ENCODE peak calls at places on chromosomes 16 and 17, in seven cellular contexts. X is A673, G is right lobe of liver, Q is GM23338, O is left ventricle myocardium inferior, M is body of pancreas, I is esophagus muscularis mucosa. C is an unnamed sample. For H3K4me1, the result is how much of the 10 kb centered on the place peaks cover.

GRCh38 chr16:17313085-17313611 is 157.6 kb downstream of the XYLT1 start:
- DNase-seq in X (no peak), G (peak), Q (no peak), O (no peak), M (peak), I (no peak), C (no peak)

GRCh38 chr16:81654346-81654745 is 124.7 kb upstream of the PLCG2 start:
- DNase-seq in X (no peak), G (no peak), Q (no peak), O (no peak), M (no peak), I (no peak), C (no peak)

GRCh38 chr16:82882982-82883863 is 256.5 kb downstream of the CDH13 start:
- DNase-seq in X (no peak), G (no peak), Q (no peak), O (no peak), M (no peak), I (peak), C (no peak)

GRCh38 chr17:80774643-80775281 is 216.9 kb upstream of the CHMP6 start:
- DNase-seq in X (no peak), G (no peak), Q (no peak), O (no peak), M (no peak), I (no peak), C (no peak)

GRCh38 chr16:14501331-14502255 is 128.5 kb downstream of the PARN start:
- DNase-seq in X (peak), G (peak), Q (peak), O (peak), M (peak), I (peak), C (peak)

GRCh38 chr16:72878301-72879269 is 169.3 kb downstream of the ZFHX3 start:
- DNase-seq in X (peak), G (peak), Q (no peak), O (no peak), M (no peak), I (no peak), C (no peak)

GRCh38 chr17:6525731-6526130 is 30.6 kb downstream of the PITPNM3 start:
- DNase-seq in X (no peak), G (no peak), Q (no peak), O (no peak), M (no peak), I (no peak), C (no peak)

GRCh38 chr16:87725596-87726235 is 40.1 kb downstream of the KLHDC4 start:
- DNase-seq in X (peak), G (no peak), Q (peak), O (no peak), M (no peak), I (no peak), C (peak)

GRCh38 chr16:67279296-67280089 is at the start of gene PLEKHG4:
- DNase-seq in X (peak), G (peak), Q (peak), O (peak), M (peak), I (no peak), C (peak)

GRCh38 chr17:50871898-50872297 is 5.7 kb upstream of the TOB1 start:
- DNase-seq in X (no peak), G (no peak), Q (no peak), O (no peak), M (peak), I (no peak), C (no peak)

GRCh38 chr16:78257376-78257728 is 157.9 kb downstream of the WWOX start:
- DNase-seq in X (peak), G (no peak), Q (no peak), O (no peak), M (no peak), I (no peak), C (no peak)

GRCh38 chr17:61981323-61981722 is 53.5 kb upstream of the INTS2 start:
- DNase-seq in X (no peak), G (no peak), Q (no peak), O (no peak), M (no peak), I (no peak), C (no peak)

GRCh38 chr17:72388765-72389473 is 268.1 kb downstream of the SOX9 start:
- DNase-seq in X (no peak), G (no peak), Q (no peak), O (no peak), M (no peak), I (no peak), C (no peak)

GRCh38 chr16:85860413-85861094 is 38.4 kb upstream of the IRF8 start:
- DNase-seq in X (no peak), G (no peak), Q (no peak), O (no peak), M (no peak), I (no peak), C (no peak)

GRCh38 chr17:66431910-66432309 is 129.5 kb downstream of the PRKCA start:
- DNase-seq in X (no peak), G (no peak), Q (no peak), O (no peak), M (no peak), I (no peak), C (no peak)
- H3K27ac ChIP-seq in X (no peak), G (no peak), Q (no peak), O (no peak), M (no peak), I (peak), C (peak)

GRCh38 chr16:59591480-59591879 is 857.4 kb upstream of the GOT2 start:
- DNase-seq in X (no peak), G (no peak), Q (no peak), O (no peak), M (no peak), I (no peak), C (no peak)
- TF ChIP-seq CTCF in X (no peak), G (no peak), Q (no peak), O (no peak), M (no peak), I (no peak), C (no peak)

DNA sequence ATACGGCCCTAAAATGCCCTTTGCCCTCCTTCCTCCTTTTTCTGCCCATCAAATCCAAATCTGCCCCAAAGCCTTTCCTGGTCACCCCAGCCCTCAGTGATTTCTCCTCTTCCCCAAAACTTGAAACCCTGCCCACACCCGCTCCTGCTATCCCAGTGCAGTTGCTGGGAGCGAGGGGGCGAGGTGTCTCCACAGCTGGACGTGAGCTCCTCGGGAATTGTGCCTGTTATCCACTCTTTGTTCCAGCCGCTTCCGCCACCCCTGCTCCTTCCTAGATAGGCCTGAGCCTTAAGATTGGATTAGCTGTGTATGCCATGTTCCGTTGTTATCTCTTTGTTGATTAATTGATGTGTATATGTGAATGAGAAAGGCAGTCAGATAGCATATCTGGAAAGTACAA is 2.6 kb upstream of the KRT35 start:
- DNase-seq in X (no peak), G (no peak), Q (no peak), O (no peak), M (no peak), I (no peak), C (no peak)
- H3K4me1 ChIP-seq in X (under half), G (under half), Q (under half), O (under half), M (under half), I (under half), C (under half)

GRCh38 chr17:44211281-44212265 is 7.9 kb downstream of the UBTF start:
- DNase-seq in X (no peak), G (no peak), Q (no peak), O (no peak), M (no peak), I (no peak), C (no peak)
- H3K27ac ChIP-seq in X (no peak), G (no peak), Q (peak), O (no peak), M (no peak), I (peak), C (no peak)

GRCh38 chr17:39653662-39654331 is 11.4 kb upstream of the TCAP start:
- DNase-seq in X (peak), G (no peak), Q (peak), O (peak), M (peak), I (no peak), C (peak)

GRCh38 chr17:39651908-39652634 is 13.1 kb upstream of the TCAP start:
- DNase-seq in X (no peak), G (no peak), Q (no peak), O (no peak), M (no peak), I (no peak), C (no peak)

GRCh38 chr17:39655105-39655504 is 10.0 kb upstream of the TCAP start:
- DNase-seq in X (no peak), G (no peak), Q (no peak), O (no peak), M (no peak), I (no peak), C (no peak)

GRCh38 chr17:39653316-39653661 is 11.9 kb upstream of the TCAP start:
- DNase-seq in X (no peak), G (no peak), Q (no peak), O (no peak), M (no peak), I (no peak), C (no peak)

DNA sequence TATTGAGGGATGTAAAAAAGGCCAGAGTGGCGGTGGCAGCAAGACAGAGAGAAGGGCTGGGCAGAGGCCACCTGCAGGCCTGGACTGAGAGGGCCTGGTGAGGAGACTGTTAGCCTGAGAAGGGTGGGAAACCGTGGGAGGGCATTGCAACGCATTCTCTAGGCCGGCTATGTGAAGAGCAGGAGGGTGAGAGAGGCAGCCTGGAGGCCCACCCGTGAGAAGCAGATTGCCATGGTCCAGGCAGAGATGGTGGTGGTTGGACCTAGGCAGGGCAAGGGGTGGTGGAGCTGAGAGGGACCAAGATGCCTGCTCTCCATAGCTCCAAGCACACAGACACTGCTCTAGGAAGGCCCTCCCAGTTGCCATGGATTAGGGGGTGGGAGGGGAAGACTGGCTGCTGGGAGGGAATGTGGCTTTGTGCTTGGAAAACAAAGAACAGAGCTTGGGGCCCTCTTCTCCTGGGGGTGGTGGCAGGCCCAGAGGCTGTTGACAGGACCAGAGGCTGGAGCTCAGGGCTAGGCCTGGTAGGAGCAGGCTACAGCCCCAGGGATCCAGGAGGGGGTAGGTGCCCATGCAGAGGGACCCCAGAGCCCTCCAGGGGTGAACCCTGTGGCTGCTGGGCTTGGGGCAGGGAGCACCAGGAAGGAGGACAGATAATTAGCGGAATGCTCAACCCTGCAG is 12.4 kb upstream of the TCAP start:
- DNase-seq in X (no peak), G (no peak), Q (peak), O (no peak), M (no peak), I (no peak), C (no peak)
- TF ChIP-seq CTCF in X (no peak), G (no peak), Q (no peak), O (no peak), M (no peak), I (no peak), C (no peak)

GRCh38 chr17:47275245-47275984 is 21.8 kb downstream of the ITGB3 start:
- DNase-seq in X (peak), G (peak), Q (peak), O (peak), M (peak), I (peak), C (peak)
- H3K4me1 ChIP-seq in X (under half), G (under half), Q (under half), O (half or more), M (under half), I (half or more), C (under half)

GRCh38 chr16:77059441-77059840 is 131.5 kb upstream of the MON1B start:
- DNase-seq in X (peak), G (no peak), Q (no peak), O (no peak), M (peak), I (no peak), C (no peak)
- H3K27ac ChIP-seq in X (no peak), G (no peak), Q (no peak), O (no peak), M (no peak), I (no peak), C (no peak)

C was measured in lung.